ENCODE peak calls at places on chromosome 2, in five cellular contexts. U, F, D, A and Y are unnamed samples.

GRCh38 chr2:79040967-79041582 is 15.6 kb downstream of the REG3G start:
- DNase-seq in D (no peak), U (no peak), F (no peak), A (peak; percentile 27), Y (peak; percentile 42)

GRCh38 chr2:64461271-64462058 is 7.5 kb downstream of the LGALSL start:
- DNase-seq in F (no peak), D (no peak), A (no peak), U (no peak), Y (no peak)

GRCh38 chr2:9789371-9789770 is 53.9 kb upstream of the TAF1B start:
- DNase-seq in F (no peak), U (no peak), A (no peak), D (no peak), Y (no peak)

GRCh38 chr2:189444322-189444721 is 3.0 kb downstream of the WDR75 start:
- DNase-seq in U (peak; percentile 16), A (no peak), F (no peak), D (no peak), Y (no peak)

GRCh38 chr2:79935771-79936657 is 368.5 kb downstream of the LRRTM1 start:
- DNase-seq in D (peak; percentile 25), F (no peak), U (no peak), A (peak; percentile 35), Y (no peak)

GRCh38 chr2:890791-891190 is 59.9 kb upstream of the SNTG2 start:
- DNase-seq in A (no peak), F (no peak), D (peak; percentile 52), U (no peak), Y (no peak)

GRCh38 chr2:67896131-67896865 is 166.5 kb downstream of the C1D start:
- DNase-seq in D (no peak), A (no peak), U (no peak), F (no peak), Y (no peak)

GRCh38 chr2:222518570-222519381 is 94.4 kb downstream of the SGPP2 start:
- DNase-seq in U (no peak), F (no peak), D (peak; percentile 41), A (no peak), Y (no peak)

GRCh38 chr2:118266086-118266485 is 177.8 kb downstream of the INSIG2 start:
- DNase-seq in U (no peak), F (no peak), D (no peak), A (no peak), Y (no peak)